ENCODE peak calls at places on chromosomes 6 and 20, in five cellular contexts. W is A549, E is prostate gland, Q is transverse colon, C is IMR-90. L is an unnamed sample.
A peak's percentile ranks its signal among the peaks of the same experiment; 100 is the strongest.

GRCh38 chr6:11251553-11252358 is 19.3 kb upstream of the NEDD9 start:
- DNase-seq in W (no peak), E (no peak), C (peak; percentile 64), Q (peak; percentile 44), L (no peak)

GRCh38 chr6:79777713-79778579 is 146.8 kb downstream of the SH3BGRL2 start:
- DNase-seq in W (peak; percentile 60), E (peak; percentile 49), Q (peak; percentile 80), C (peak; percentile 47), L (peak; percentile 79)

GRCh38 chr6:38577492-38577891 is 62.2 kb downstream of the BTBD9 start:
- DNase-seq in E (no peak), Q (no peak), C (no peak), W (no peak), L (no peak)

GRCh38 chr20:11260611-11261010 is 586.8 kb upstream of the JAG1 start:
- DNase-seq in Q (no peak), E (no peak), W (no peak), C (peak; percentile 31), L (no peak)

GRCh38 chr20:14996883-14997672 is 659.7 kb upstream of the FLRT3 start:
- DNase-seq in Q (no peak), C (no peak), W (no peak), E (no peak), L (no peak)

GRCh38 chr20:1941226-1941625 is 46.0 kb downstream of the SIRPA start:
- DNase-seq in Q (no peak), C (peak; percentile 30), E (peak; percentile 63), W (no peak), L (no peak)

GRCh38 chr6:148971027-148971927 is 224.4 kb downstream of the UST start:
- DNase-seq in Q (no peak), W (no peak), E (no peak), C (peak; percentile 48), L (no peak)

GRCh38 chr6:36804549-36804948 is 34.7 kb downstream of the CPNE5 start:
- DNase-seq in C (no peak), W (no peak), E (no peak), Q (no peak), L (no peak)

GRCh38 chr6:69719602-69720193 is 77.1 kb downstream of the LMBRD1 start:
- DNase-seq in Q (no peak), E (no peak), C (peak; percentile 37), W (peak; percentile 19), L (peak; percentile 35)

GRCh38 chr6:90811596-90812226 is 224.8 kb upstream of the MAP3K7 start:
- DNase-seq in C (no peak), W (no peak), E (no peak), Q (no peak), L (no peak)

GRCh38 chr6:14906621-14907020 is 339.2 kb upstream of the JARID2 start:
- DNase-seq in C (no peak), W (no peak), E (no peak), Q (no peak), L (no peak)

GRCh38 chr6:65398851-65399250 is 308.2 kb downstream of the EYS start:
- DNase-seq in E (no peak), Q (no peak), C (no peak), W (no peak), L (no peak)

GRCh38 chr6:136586295-136586694 is 36.1 kb upstream of the MAP7 start:
- DNase-seq in W (peak; percentile 28), C (peak; percentile 98), E (no peak), Q (no peak), L (peak; percentile 69)

GRCh38 chr6:157200611-157201010 is 122.7 kb downstream of the TMEM242 start:
- DNase-seq in Q (no peak), C (no peak), E (no peak), W (no peak), L (no peak)

GRCh38 chr6:112691289-112691688 is 344.2 kb downstream of the RFPL4B start:
- DNase-seq in E (no peak), W (peak; percentile 53), C (peak; percentile 91), Q (no peak), L (no peak)

GRCh38 chr20:45951474-45951873 is 17.0 kb downstream of the PCIF1 start:
- DNase-seq in W (no peak), C (no peak), E (no peak), Q (no peak), L (peak; percentile 83)

GRCh38 chr6:83962592-83962991 is 71.0 kb upstream of the MRAP2 start:
- DNase-seq in E (no peak), W (no peak), C (no peak), Q (no peak), L (peak; percentile 31)

GRCh38 chr6:116304538-116305097 is 24.9 kb upstream of the TSPYL1 start:
- DNase-seq in C (no peak), E (no peak), Q (no peak), W (no peak), L (no peak)

GRCh38 chr6:158559895-158560786 is at the start of gene TMEM181:
- DNase-seq in Q (peak; percentile 91), W (peak; percentile 76), C (peak; percentile 80), E (peak; percentile 76), L (peak; percentile 92)

GRCh38 chr6:71099649-71100048 is 142.8 kb upstream of the B3GAT2 start:
- DNase-seq in W (no peak), E (no peak), C (no peak), Q (no peak), L (no peak)

GRCh38 chr6:158037771-158038170 is 56.1 kb downstream of the SYNJ2 start:
- DNase-seq in W (no peak), C (no peak), Q (peak; percentile 6), E (no peak), L (no peak)

GRCh38 chr20:58372836-58373235 is 16.2 kb upstream of the VAPB start:
- DNase-seq in W (peak; percentile 40), E (no peak), Q (no peak), C (no peak), L (no peak)

GRCh38 chr6:137904822-137905617 is 38.0 kb downstream of the TNFAIP3 start:
- DNase-seq in E (no peak), C (no peak), Q (peak; percentile 36), W (no peak), L (no peak)

GRCh38 chr6:5968817-5969726 is 37.7 kb downstream of the NRN1 start:
- DNase-seq in E (no peak), Q (peak; percentile 19), W (no peak), C (no peak), L (no peak)

GRCh38 chr6:169752074-169752623 is 727 bp downstream of the ERMARD start:
- DNase-seq in W (no peak), C (no peak), Q (no peak), E (no peak), L (no peak)

GRCh38 chr6:23349521-23350147 is 776.4 kb upstream of the NRSN1 start:
- DNase-seq in E (no peak), C (peak; percentile 96), W (peak; percentile 28), Q (no peak), L (no peak)

GRCh38 chr6:51678905-51679620 is 408.4 kb downstream of the PKHD1 start:
- DNase-seq in Q (no peak), C (no peak), W (no peak), E (no peak), L (no peak)

GRCh38 chr6:11346516-11346915 is 114.0 kb upstream of the NEDD9 start:
- DNase-seq in W (no peak), C (no peak), Q (no peak), E (no peak), L (no peak)

GRCh38 chr6:21616005-21616404 is 22.5 kb downstream of the SOX4 start:
- DNase-seq in E (no peak), C (no peak), Q (no peak), W (no peak), L (no peak)

GRCh38 chr6:87698618-87699017 is 3.4 kb downstream of the AKIRIN2 start:
- DNase-seq in Q (no peak), C (peak; percentile 40), E (no peak), W (no peak), L (no peak)

GRCh38 chr20:50305636-50306477 is 115.2 kb downstream of the CEBPB start:
- DNase-seq in C (no peak), Q (peak; percentile 71), E (peak; percentile 64), W (peak; percentile 80), L (no peak)
- TF ChIP-seq POLR2A in C (peak; percentile 69), Q (peak; percentile 17), E (peak; percentile 41), W (no peak), L (no peak)

GRCh38 chr6:26196846-26197683 is 109.8 kb downstream of the HFE start:
- DNase-seq in C (peak; percentile 95), W (no peak), E (peak; percentile 91), Q (peak; percentile 84), L (peak; percentile 97)

GRCh38 chr6:26194329-26194701 is 107.1 kb downstream of the HFE start:
- DNase-seq in C (no peak), E (no peak), W (no peak), Q (no peak), L (no peak)

GRCh38 chr6:26195924-26196845 is 109.0 kb downstream of the HFE start:
- DNase-seq in E (no peak), W (no peak), Q (peak; percentile 33), C (peak; percentile 23), L (peak; percentile 81)

GRCh38 chr6:26194774-26195375 is 107.6 kb downstream of the HFE start:
- DNase-seq in W (no peak), Q (no peak), C (peak; percentile 32), E (no peak), L (no peak)

GRCh38 chr6:26195376-26195923 is 108.2 kb downstream of the HFE start:
- DNase-seq in Q (peak; percentile 93), E (peak; percentile 95), W (peak; percentile 82), C (peak; percentile 97), L (peak; percentile 94)
- TF ChIP-seq POLR2A in Q (peak; percentile 68), E (peak; percentile 58), W (no peak), C (peak; percentile 33), L (peak; percentile 92)

DNA sequence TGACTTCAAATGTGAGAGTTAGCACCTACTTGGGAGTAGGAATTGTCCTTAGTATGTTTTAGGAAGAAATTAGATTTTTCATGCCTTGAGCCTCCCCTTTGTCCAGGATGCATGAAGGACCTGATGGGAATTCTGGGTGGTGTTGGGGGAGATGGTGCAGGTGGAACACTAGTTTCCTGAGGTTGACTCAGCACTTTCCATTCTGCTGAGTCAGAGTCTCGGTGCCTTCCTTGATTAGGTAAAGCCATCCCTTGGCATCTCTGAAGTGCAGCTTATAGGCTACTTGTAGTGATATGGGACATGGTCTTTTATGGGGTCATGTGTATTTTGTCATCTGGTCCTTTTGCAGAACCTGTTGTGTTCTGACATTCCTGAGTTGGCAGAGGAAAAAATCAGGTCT is 105.3 kb downstream of the PHACTR3 start:
- DNase-seq in W (no peak), E (no peak), C (no peak), Q (no peak), L (no peak)
- TF ChIP-seq POLR2A in W (no peak), E (no peak), C (no peak), Q (no peak), L (no peak)

GRCh38 chr6:111604259-111605099 is 1.2 kb downstream of the TRAF3IP2 start:
- DNase-seq in C (peak; percentile 80), W (no peak), E (peak; percentile 34), Q (peak; percentile 56), L (peak; percentile 21)
- TF ChIP-seq POLR2A in C (no peak), W (no peak), E (no peak), Q (peak; percentile 36), L (no peak)

L was measured in erythroblast.